ENCODE peak calls at places on chromosomes 7 and 10, in five cellular contexts. E, W, Y, O and H are unnamed samples.

GRCh38 chr10:13352519-13352918 is 4.4 kb upstream of the SEPHS1 start:
- DNase-seq in O (no peak), E (no peak), W (no peak), Y (no peak), H (no peak)

GRCh38 chr10:6142644-6143043 is 53.8 kb downstream of the RBM17 start:
- DNase-seq in W (no peak), O (no peak), E (no peak), Y (no peak), H (no peak)

GRCh38 chr7:10484767-10485166 is 488.9 kb upstream of the PHF14 start:
- DNase-seq in O (no peak), E (no peak), Y (no peak), W (no peak), H (no peak)

GRCh38 chr7:120941064-120941463 is 9.5 kb upstream of the ING3 start:
- DNase-seq in O (no peak), W (no peak), E (no peak), Y (no peak), H (no peak)

GRCh38 chr7:18320971-18321567 is 174.5 kb upstream of the HDAC9 start:
- DNase-seq in Y (no peak), E (no peak), W (peak), O (peak), H (no peak)

GRCh38 chr7:116884691-116885090 is 22.3 kb downstream of the CAPZA2 start:
- DNase-seq in O (no peak), Y (no peak), E (no peak), W (no peak), H (no peak)

GRCh38 chr10:89393898-89394297 is 1.5 kb downstream of the IFIT1 start:
- DNase-seq in O (no peak), Y (no peak), E (no peak), W (no peak), H (no peak)

GRCh38 chr7:33804261-33804660 is 101.1 kb upstream of the BMPER start:
- DNase-seq in W (no peak), O (no peak), E (no peak), Y (no peak), H (no peak)

GRCh38 chr10:101319241-101319915 is 34.6 kb upstream of the BTRC start:
- DNase-seq in O (no peak), E (no peak), W (peak), Y (no peak), H (no peak)

GRCh38 chr7:1458676-1459511 is at the start of gene MICALL2:
- DNase-seq in O (peak), Y (peak), W (peak), E (peak), H (peak)

GRCh38 chr10:97659589-97659988 is 19.1 kb downstream of the PI4K2A start:
- DNase-seq in Y (no peak), E (no peak), W (no peak), O (peak), H (no peak)

GRCh38 chr10:1169981-1170866 is 114.0 kb downstream of the WDR37 start:
- DNase-seq in Y (no peak), W (no peak), E (peak), O (no peak), H (no peak)

GRCh38 chr10:128631801-128632241 is 505.6 kb upstream of the MKI67 start:
- DNase-seq in O (no peak), E (no peak), Y (no peak), W (peak), H (no peak)

GRCh38 chr7:76303057-76303828 is 770 bp downstream of the HSPB1 start:
- DNase-seq in Y (peak), W (peak), E (peak), O (peak), H (peak)

GRCh38 chr7:29231671-29232267 is 37.2 kb downstream of the CHN2 start:
- DNase-seq in O (no peak), E (no peak), W (no peak), Y (no peak), H (no peak)

GRCh38 chr7:150481207-150481920 is 30.9 kb downstream of the GIMAP8 start:
- DNase-seq in Y (peak), W (no peak), E (peak), O (no peak), H (no peak)

GRCh38 chr7:128835790-128836641 is 5.8 kb downstream of the FLNC start:
- DNase-seq in Y (no peak), E (peak), W (no peak), O (no peak), H (no peak)

GRCh38 chr10:109403551-109403950 is 519.8 kb downstream of the XPNPEP1 start:
- DNase-seq in O (no peak), E (no peak), W (no peak), Y (no peak), H (no peak)

GRCh38 chr7:148209643-148210042 is 380.9 kb upstream of the C7orf33 start:
- DNase-seq in O (no peak), W (no peak), Y (no peak), E (no peak), H (no peak)

GRCh38 chr10:120386896-120387295 is 70.1 kb upstream of the PLPP4 start:
- DNase-seq in E (no peak), W (no peak), Y (no peak), O (no peak), H (no peak)

GRCh38 chr10:100115011-100115770 is 33.5 kb upstream of the CPN1 start:
- DNase-seq in O (no peak), E (no peak), W (no peak), Y (no peak), H (no peak)

GRCh38 chr7:158017226-158018060 is 570.2 kb downstream of the PTPRN2 start:
- DNase-seq in W (no peak), E (no peak), O (no peak), Y (no peak), H (no peak)

GRCh38 chr7:13032524-13032923 is 345.1 kb downstream of the ARL4A start:
- DNase-seq in Y (no peak), W (no peak), E (no peak), O (no peak), H (no peak)

GRCh38 chr10:1301138-1301537 is 245.0 kb downstream of the WDR37 start:
- DNase-seq in O (no peak), Y (no peak), W (no peak), E (no peak), H (no peak)

GRCh38 chr7:84393776-84394175 is 199.2 kb upstream of the SEMA3A start:
- DNase-seq in Y (no peak), O (peak), W (no peak), E (no peak), H (no peak)

GRCh38 chr7:2715341-2716231 is 27.6 kb downstream of the AMZ1 start:
- DNase-seq in O (no peak), W (no peak), Y (peak), E (no peak), H (no peak)

GRCh38 chr10:124725791-124726190 is 18.4 kb downstream of the FAM53B start:
- DNase-seq in E (no peak), Y (no peak), O (no peak), W (no peak), H (no peak)

GRCh38 chr7:21920931-21921330 is 24.8 kb downstream of the CDCA7L start:
- DNase-seq in E (no peak), W (no peak), O (no peak), Y (no peak), H (no peak)

GRCh38 chr10:113261806-113262205 is 291.0 kb upstream of the HABP2 start:
- DNase-seq in O (no peak), W (no peak), Y (no peak), E (no peak), H (no peak)

GRCh38 chr7:107213945-107214344 is 45.1 kb downstream of the HBP1 start:
- DNase-seq in O (no peak), Y (no peak), E (no peak), W (no peak), H (no peak)

GRCh38 chr10:5776881-5777197 is 36.4 kb downstream of the GDI2 start:
- DNase-seq in Y (no peak), E (no peak), W (peak), O (peak), H (no peak)

GRCh38 chr10:120415709-120416330 is 41.2 kb upstream of the PLPP4 start:
- DNase-seq in W (peak), E (no peak), Y (no peak), O (peak), H (no peak)

GRCh38 chr7:716636-717035 is 9.9 kb upstream of the DNAAF5 start:
- DNase-seq in Y (no peak), W (no peak), O (no peak), E (no peak), H (no peak)

GRCh38 chr7:68414631-68415425 is 1183.4 kb upstream of the AUTS2 start:
- DNase-seq in Y (no peak), W (no peak), O (no peak), E (no peak), H (no peak)

GRCh38 chr7:97595439-97595838 is 136.4 kb upstream of the TAC1 start:
- DNase-seq in E (no peak), O (no peak), Y (no peak), W (no peak), H (no peak)